ENCODE peak calls at places on chromosome 7, in seven cellular contexts. N is body of pancreas, Q is PC-9, S is AG04450, R is A549, U is colonic mucosa, Z is astrocyte of the cerebellum. C is an unnamed sample.

GRCh38 chr7:120785056-120785455 is 72.9 kb downstream of the TSPAN12 start:
- DNase-seq in Q (no peak), N (no peak), R (no peak), U (no peak), Z (no peak), S (no peak), C (no peak)

GRCh38 chr7:38863609-38864291 is 45.2 kb downstream of the VPS41 start:
- DNase-seq in U (no peak), R (no peak), Q (peak; percentile 99), N (peak; percentile 91), Z (no peak), S (no peak), C (no peak)

GRCh38 chr7:149851449-149851848 is 13.3 kb downstream of the ZNF862 start:
- DNase-seq in N (no peak), U (no peak), R (no peak), Q (no peak), S (no peak), Z (no peak), C (no peak)

GRCh38 chr7:3154881-3155494 is 111.3 kb upstream of the CARD11 start:
- DNase-seq in R (peak; percentile 53), Q (peak; percentile 60), Z (peak; percentile 20), U (peak; percentile 42), N (peak; percentile 51), S (peak; percentile 8), C (peak; percentile 2)

GRCh38 chr7:101913876-101914275 is 96.5 kb downstream of the CUX1 start:
- DNase-seq in N (no peak), R (no peak), Z (no peak), U (no peak), Q (no peak), S (no peak), C (no peak)

GRCh38 chr7:139777948-139778841 is at the start of gene HIPK2:
- DNase-seq in R (peak; percentile 65), U (peak; percentile 77), Z (no peak), N (peak; percentile 87), S (no peak), Q (no peak), C (no peak)

GRCh38 chr7:27158436-27159277 is 2.2 kb upstream of the HOXA7 start:
- DNase-seq in N (no peak), Z (no peak), R (no peak), Q (no peak), S (no peak), U (no peak), C (no peak)

GRCh38 chr7:102991540-102992214 is 78.9 kb downstream of the LRRC17 start:
- DNase-seq in Q (peak; percentile 89), N (peak; percentile 64), Z (peak; percentile 94), S (peak; percentile 88), R (peak; percentile 92), U (peak; percentile 65), C (peak; percentile 74)

GRCh38 chr7:150516956-150517355 is 2.3 kb downstream of the GIMAP7 start:
- DNase-seq in R (no peak), U (no peak), Z (no peak), Q (no peak), N (no peak), S (no peak), C (no peak)

GRCh38 chr7:77940647-77941046 is 142.1 kb downstream of the PHTF2 start:
- DNase-seq in R (peak; percentile 30), U (no peak), S (peak; percentile 6), N (peak; percentile 47), Z (peak; percentile 23), Q (no peak), C (peak; percentile 10)

GRCh38 chr7:93327006-93327633 is 95.0 kb downstream of the VPS50 start:
- DNase-seq in U (no peak), Z (peak; percentile 84), R (no peak), Q (peak; percentile 73), N (no peak), S (peak; percentile 69), C (peak; percentile 67)

GRCh38 chr7:116707289-116707688 is 35.3 kb downstream of the MET start:
- DNase-seq in R (no peak), N (no peak), U (no peak), Z (no peak), Q (no peak), S (no peak), C (no peak)

GRCh38 chr7:116705419-116705818 is 33.4 kb downstream of the MET start:
- DNase-seq in N (no peak), R (no peak), Q (no peak), S (no peak), Z (no peak), U (no peak), C (no peak)

GRCh38 chr7:116704650-116705049 is 32.7 kb downstream of the MET start:
- DNase-seq in Q (no peak), R (no peak), U (no peak), Z (no peak), S (no peak), N (no peak), C (no peak)

GRCh38 chr7:116708248-116708647 is 36.3 kb downstream of the MET start:
- DNase-seq in Q (no peak), R (no peak), U (no peak), N (no peak), Z (no peak), S (no peak), C (no peak)

GRCh38 chr7:116706668-116707126 is 34.7 kb downstream of the MET start:
- DNase-seq in R (peak; percentile 82), Z (no peak), N (no peak), Q (peak; percentile 80), S (no peak), U (peak; percentile 27), C (no peak)
- H3K4me3 ChIP-seq in R (peak overlapping the region; percentile 38), Z (peak overlapping the region; percentile 27), N (no peak overlapping the region), Q (peak overlapping the region; percentile 43), S (peak overlapping the region; percentile 17), U (no peak overlapping the region), C (no peak overlapping the region)

GRCh38 chr7:100476903-100477870 is 1.8 kb downstream of the TSC22D4 start:
- DNase-seq in S (no peak), Q (no peak), U (peak; percentile 64), Z (no peak), R (no peak), N (no peak), C (no peak)
- TF ChIP-seq CTCF in S (peak; percentile 30), Q (no peak), U (peak; percentile 18), Z (peak; percentile 35), R (no peak), N (no peak), C (peak; percentile 38)

GRCh38 chr7:141973673-141974072 is at the start of gene TAS2R38:
- DNase-seq in R (no peak), Q (no peak), S (no peak), U (no peak), N (no peak), Z (no peak), C (no peak)

GRCh38 chr7:141974831-141975230 is 1.3 kb upstream of the TAS2R38 start:
- DNase-seq in N (peak; percentile 50), Z (no peak), R (peak; percentile 63), S (no peak), U (peak; percentile 45), Q (no peak), C (no peak)

GRCh38 chr7:141978351-141978750 is 4.8 kb upstream of the TAS2R38 start:
- DNase-seq in S (no peak), U (no peak), N (no peak), Q (no peak), Z (no peak), R (no peak), C (no peak)

GRCh38 chr7:141976524-141977245 is 3.1 kb upstream of the TAS2R38 start:
- DNase-seq in N (no peak), S (no peak), R (no peak), U (no peak), Q (no peak), Z (no peak), C (no peak)

GRCh38 chr7:141975806-141976523 is 2.4 kb upstream of the TAS2R38 start:
- DNase-seq in U (peak; percentile 90), Q (peak; percentile 44), S (no peak), N (peak; percentile 85), Z (peak; percentile 29), R (peak; percentile 77), C (no peak)
- H3K4me3 ChIP-seq in U (peak overlapping the region; percentile 27), Q (no peak overlapping the region), S (no peak overlapping the region), N (peak overlapping the region; percentile 2), Z (peak overlapping the region; percentile 28), R (peak overlapping the region; percentile 43), C (no peak overlapping the region)

DNA sequence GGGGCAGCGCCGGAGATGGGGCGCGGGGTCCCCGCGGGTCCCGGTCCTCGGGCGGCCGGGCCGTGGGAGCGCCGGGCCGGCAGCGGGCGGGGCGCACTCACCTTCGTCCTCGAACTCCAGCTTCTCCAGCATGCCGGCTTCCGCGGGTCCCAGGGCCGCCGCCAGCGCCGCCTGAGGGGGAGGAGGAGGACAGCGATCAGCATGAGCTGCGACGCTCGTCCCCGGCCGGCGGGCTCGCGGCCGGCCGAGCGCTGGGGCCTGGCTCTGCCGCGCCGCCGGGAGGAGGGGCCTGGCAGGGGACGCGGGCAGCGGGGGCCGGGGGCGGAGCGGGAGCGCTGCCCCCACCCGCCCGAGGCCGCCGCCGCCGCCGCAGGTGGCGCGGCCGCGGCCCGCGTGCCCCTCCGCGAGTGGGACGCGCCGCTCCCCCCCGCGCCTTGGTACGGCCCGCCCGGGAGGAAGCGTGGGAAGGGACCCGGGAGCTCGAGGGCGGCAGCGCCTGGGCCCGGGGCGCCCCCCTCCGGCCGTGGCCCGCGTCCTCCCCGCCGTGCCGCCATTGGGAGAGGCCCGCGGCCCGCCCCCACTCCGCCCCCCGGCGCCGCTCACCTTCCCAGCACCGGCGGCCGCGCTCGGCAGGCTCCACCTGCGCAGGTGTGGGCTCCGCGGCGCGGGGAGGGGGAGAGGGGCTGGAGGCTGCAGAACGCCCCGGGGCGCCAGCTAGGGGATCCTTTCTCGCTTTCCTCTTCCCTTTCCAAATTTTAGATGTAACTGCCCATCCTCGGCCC is 112.5 kb upstream of the RHEB start:
- DNase-seq in S (peak; percentile 21), R (peak; percentile 77), U (peak; percentile 87), Z (no peak), N (peak; percentile 93), Q (peak; percentile 68), C (no peak)
- TF ChIP-seq CTCF in S (peak; percentile 21), R (peak; percentile 82), U (no peak), Z (no peak), N (peak; percentile 49), Q (no peak), C (no peak)